ENCODE peak calls at places on chromosomes 6 and 20, in seven cellular contexts. I is ovary; E is dorsolateral prefrontal cortex; S is HCT116; V is ascending aorta; Z is CD4-positive, alpha-beta memory T cell; H is heart left ventricle. X is an unnamed sample.
A peak's percentile ranks its signal among the peaks of the same experiment; 100 is the strongest.

GRCh38 chr6:39102024-39102820 is 12.8 kb downstream of the SAYSD1 start:
- DNase-seq in E (no peak), Z (no peak), V (no peak), I (no peak), H (no peak), S (no peak), X (no peak)

GRCh38 chr6:137099689-137100398 is 55.1 kb upstream of the IL20RA start:
- DNase-seq in S (no peak), Z (no peak), H (no peak), E (no peak), I (no peak), V (no peak), X (no peak)

GRCh38 chr6:111468329-111469012 is 14.5 kb downstream of the REV3L start:
- DNase-seq in Z (no peak), E (no peak), I (no peak), S (no peak), V (no peak), H (no peak), X (no peak)

GRCh38 chr20:48025061-48025515 is 239.8 kb upstream of the SULF2 start:
- DNase-seq in H (peak; percentile 33), S (no peak), I (peak; percentile 89), V (no peak), Z (no peak), E (no peak), X (no peak)

GRCh38 chr20:46814366-46815232 is 80.0 kb upstream of the EYA2 start:
- DNase-seq in V (no peak), Z (no peak), S (peak; percentile 62), H (no peak), E (no peak), I (no peak), X (no peak)

GRCh38 chr6:32954983-32955802 is 2.3 kb upstream of the HLA-DMA start:
- DNase-seq in S (no peak), V (peak; percentile 52), H (no peak), E (no peak), Z (peak; percentile 32), I (no peak), X (no peak)

GRCh38 chr20:48002517-48002970 is 217.3 kb upstream of the SULF2 start:
- DNase-seq in H (no peak), Z (no peak), V (no peak), E (no peak), I (no peak), S (no peak), X (no peak)

GRCh38 chr6:149960488-149960887 is 3.3 kb upstream of the ULBP1 start:
- DNase-seq in S (no peak), V (no peak), H (no peak), I (no peak), Z (no peak), E (no peak), X (no peak)

GRCh38 chr20:24118096-24118780 is 129.7 kb upstream of the GGTLC1 start:
- DNase-seq in I (peak; percentile 19), Z (no peak), S (no peak), E (no peak), V (no peak), H (no peak), X (no peak)

GRCh38 chr6:14709066-14709670 is 536.7 kb upstream of the JARID2 start:
- DNase-seq in S (no peak), I (no peak), V (no peak), E (no peak), H (no peak), Z (no peak), X (no peak)

GRCh38 chr6:125918681-125919566 is 37.6 kb upstream of the HINT3 start:
- DNase-seq in V (no peak), S (no peak), Z (peak; percentile 67), E (no peak), H (peak; percentile 30), I (no peak), X (no peak)

GRCh38 chr6:155628315-155628714 is 172.7 kb upstream of the NOX3 start:
- DNase-seq in I (no peak), S (no peak), E (no peak), H (no peak), Z (no peak), V (no peak), X (no peak)

GRCh38 chr20:58361549-58361948 is 27.5 kb upstream of the VAPB start:
- DNase-seq in S (no peak), E (no peak), H (no peak), Z (no peak), V (no peak), I (no peak), X (no peak)

GRCh38 chr6:128570439-128571063 is 50.2 kb upstream of the PTPRK start:
- DNase-seq in I (no peak), Z (no peak), S (no peak), V (no peak), H (no peak), E (no peak), X (no peak)

GRCh38 chr6:139608872-139609271 is 234.4 kb upstream of the CITED2 start:
- DNase-seq in I (no peak), V (no peak), E (no peak), Z (no peak), S (no peak), H (no peak), X (no peak)

GRCh38 chr20:60233006-60233405 is 274.8 kb downstream of the CDH26 start:
- DNase-seq in H (no peak), I (no peak), V (no peak), Z (no peak), E (no peak), S (no peak), X (no peak)

GRCh38 chr6:90445533-90446108 is 141.3 kb downstream of the MAP3K7 start:
- DNase-seq in E (no peak), H (no peak), Z (no peak), I (no peak), V (no peak), S (no peak), X (no peak)

GRCh38 chr6:168208854-168209253 is 110.7 kb downstream of the DACT2 start:
- DNase-seq in E (no peak), V (no peak), S (no peak), Z (no peak), I (no peak), H (no peak), X (no peak)

GRCh38 chr6:74731204-74731603 is 474.6 kb downstream of the COL12A1 start:
- DNase-seq in V (no peak), I (no peak), H (no peak), S (no peak), E (no peak), Z (no peak), X (no peak)

GRCh38 chr6:9516207-9516606 is 898.7 kb downstream of the TFAP2A start:
- DNase-seq in I (no peak), E (no peak), V (no peak), Z (no peak), S (peak; percentile 57), H (no peak), X (no peak)

GRCh38 chr6:6962699-6963098 is 145.1 kb upstream of the RREB1 start:
- DNase-seq in S (no peak), Z (no peak), E (no peak), I (no peak), H (no peak), V (no peak), X (no peak)

DNA sequence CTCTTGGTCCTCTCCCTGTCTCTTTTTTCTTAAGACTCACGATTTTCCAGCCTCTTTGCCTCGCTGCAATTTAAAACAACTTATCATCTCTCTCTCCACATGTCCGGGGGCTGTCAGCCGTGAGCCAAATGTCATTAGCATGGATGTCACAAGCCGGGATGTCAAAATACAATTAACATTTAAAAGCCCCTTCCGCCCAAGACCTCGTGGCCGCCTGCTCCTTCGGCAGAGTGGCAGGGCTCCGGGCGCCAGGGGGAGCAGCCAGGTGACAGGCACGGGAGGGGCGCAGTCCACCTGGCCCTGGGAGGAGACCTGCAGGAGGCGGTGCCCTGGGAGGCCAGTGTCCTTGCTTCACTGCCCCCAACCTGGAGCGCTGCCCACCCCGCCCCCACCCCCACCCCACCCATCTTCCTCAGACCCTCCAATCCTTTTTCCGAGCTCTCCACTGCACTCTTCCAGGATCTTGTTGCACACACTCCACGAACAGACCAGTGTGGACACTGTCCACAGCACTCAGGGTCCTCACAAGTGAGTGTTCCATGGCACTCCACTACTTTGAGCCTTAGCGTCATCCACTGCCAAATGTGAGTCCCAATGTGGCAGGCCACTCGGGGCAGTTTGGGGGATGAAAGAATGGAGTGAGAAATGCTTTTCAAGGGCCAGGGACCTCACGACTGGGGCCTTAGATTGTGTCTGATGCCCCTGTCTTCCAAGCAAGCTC is 5.6 kb upstream of the GRM4 start:
- DNase-seq in I (no peak), S (no peak), H (no peak), V (peak; percentile 43), Z (no peak), E (peak; percentile 12), X (no peak)
- H3K27me3 ChIP-seq in I (no peaks in the 10 kb centered on the region), S (no peaks in the 10 kb centered on the region), H (peaks cover 14% of the 10 kb centered on the region), V (peaks cover 14% of the 10 kb centered on the region), Z (peaks cover 27% of the 10 kb centered on the region), E (peaks cover 53% of the 10 kb centered on the region), X (peaks cover 88% of the 10 kb centered on the region)

GRCh38 chr20:63823691-63824311 is 7.3 kb downstream of the ZBTB46 start:
- DNase-seq in V (no peak), E (no peak), S (no peak), Z (no peak), I (no peak), H (no peak), X (no peak)
- H3K27ac ChIP-seq in V (no peak overlapping the region), E (no peak overlapping the region), S (no peak overlapping the region), Z (no peak overlapping the region), I (no peak overlapping the region), H (no peak overlapping the region), X (no peak overlapping the region)

GRCh38 chr20:3171391-3172125 is 1.8 kb downstream of the LZTS3 start:
- DNase-seq in E (no peak), V (no peak), Z (no peak), I (no peak), S (no peak), H (no peak), X (peak; percentile 14)
- H3K27me3 ChIP-seq in E (no peaks in the 10 kb centered on the region), V (no peaks in the 10 kb centered on the region), Z (peaks cover 7% of the 10 kb centered on the region), I (no peaks in the 10 kb centered on the region), S (no peaks in the 10 kb centered on the region), H (no peaks in the 10 kb centered on the region), X (peaks cover 28% of the 10 kb centered on the region)

DNA sequence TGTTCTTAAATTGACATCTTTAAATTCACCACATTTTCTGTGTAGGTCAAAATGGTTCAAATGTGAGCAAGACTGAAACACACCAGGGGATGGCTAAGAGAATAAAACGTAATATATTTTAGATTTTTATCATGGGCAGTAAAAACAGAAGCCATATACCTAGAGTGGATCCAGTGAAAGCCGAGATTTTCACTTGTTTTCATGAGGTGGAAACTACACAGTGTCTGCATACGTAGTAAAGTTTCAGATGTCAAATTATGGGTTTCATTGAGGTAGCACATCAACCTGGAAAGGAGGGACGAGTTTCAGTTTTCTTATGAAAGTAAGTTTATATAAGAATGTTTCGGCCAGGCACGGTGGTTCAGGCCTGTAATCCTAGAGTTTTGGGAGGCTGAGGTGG is 25.9 kb downstream of the METTL24 start:
- DNase-seq in Z (no peak), H (no peak), V (no peak), S (no peak), E (no peak), I (no peak), X (no peak)
- H3K27ac ChIP-seq in Z (no peak overlapping the region), H (no peak overlapping the region), V (no peak overlapping the region), S (no peak overlapping the region), E (no peak overlapping the region), I (no peak overlapping the region), X (no peak overlapping the region)

GRCh38 chr6:169810066-169810989 is 58.9 kb downstream of the ERMARD start:
- DNase-seq in Z (no peak), I (no peak), H (no peak), E (no peak), S (peak; percentile 23), V (peak; percentile 51), X (no peak)
- H3K27me3 ChIP-seq in Z (no peaks in the 10 kb centered on the region), I (no peaks in the 10 kb centered on the region), H (no peaks in the 10 kb centered on the region), E (peaks cover under 1% of the 10 kb centered on the region), S (peaks cover 1% of the 10 kb centered on the region), V (no peaks in the 10 kb centered on the region), X (no peaks in the 10 kb centered on the region)

X was measured in tibial artery.